ENCODE peak calls at places on chromosomes 5 and 9, in four cellular contexts. One of them, this sample, is unnamed. For H3K9me3, the result is how much of the 10 kb centered on the place peaks cover.

GRCh38 chr5:58999804-59000595 is 417.1 kb downstream of the RAB3C start:
- DNase-seq in spleen: no peak
- DNase-seq in heart left ventricle: no peak
- DNase-seq in fibroblast of lung: no peak
- DNase-seq in this sample: no peak

GRCh38 chr9:696332-697090 is 145.0 kb upstream of the DMRT1 start:
- DNase-seq in spleen: no peak
- DNase-seq in heart left ventricle: peak
- DNase-seq in fibroblast of lung: peak
- DNase-seq in this sample: no peak

GRCh38 chr5:96384353-96384752 is 48.7 kb downstream of the PCSK1 start:
- DNase-seq in spleen: no peak
- DNase-seq in heart left ventricle: peak
- DNase-seq in fibroblast of lung: peak
- DNase-seq in this sample: no peak

GRCh38 chr5:73857446-73857845 is 231.4 kb downstream of the ARHGEF28 start:
- DNase-seq in spleen: no peak
- DNase-seq in heart left ventricle: no peak
- DNase-seq in fibroblast of lung: no peak
- DNase-seq in this sample: no peak

GRCh38 chr5:52804359-52804758 is 16.6 kb downstream of the ITGA1 start:
- DNase-seq in spleen: no peak
- DNase-seq in heart left ventricle: no peak
- DNase-seq in fibroblast of lung: peak
- DNase-seq in this sample: no peak

GRCh38 chr5:71939452-71939932 is 167.8 kb upstream of the MAP1B start:
- DNase-seq in spleen: no peak
- DNase-seq in heart left ventricle: no peak
- DNase-seq in fibroblast of lung: no peak
- DNase-seq in this sample: no peak

GRCh38 chr5:54302267-54302687 is 8.1 kb downstream of the ARL15 start:
- DNase-seq in spleen: no peak
- DNase-seq in heart left ventricle: no peak
- DNase-seq in fibroblast of lung: peak
- DNase-seq in this sample: no peak

GRCh38 chr5:15774632-15775031 is 274.7 kb downstream of the FBXL7 start:
- DNase-seq in spleen: no peak
- DNase-seq in heart left ventricle: no peak
- DNase-seq in fibroblast of lung: no peak
- DNase-seq in this sample: no peak

GRCh38 chr9:94639045-94639995 is at the start of gene FBP1:
- DNase-seq in spleen: peak
- DNase-seq in heart left ventricle: peak
- DNase-seq in fibroblast of lung: peak
- DNase-seq in this sample: peak

GRCh38 chr9:77945798-77946197 is 85.8 kb downstream of the GNAQ start:
- DNase-seq in spleen: no peak
- DNase-seq in heart left ventricle: no peak
- DNase-seq in fibroblast of lung: no peak
- DNase-seq in this sample: no peak

GRCh38 chr9:120369608-120370220 is 210.3 kb downstream of the CDK5RAP2 start:
- DNase-seq in spleen: no peak
- DNase-seq in heart left ventricle: no peak
- DNase-seq in fibroblast of lung: peak
- DNase-seq in this sample: no peak

GRCh38 chr9:137786511-137786920 is 91.1 kb upstream of the CACNA1B start:
- DNase-seq in spleen: no peak
- DNase-seq in heart left ventricle: no peak
- DNase-seq in fibroblast of lung: no peak
- DNase-seq in this sample: no peak

DNA sequence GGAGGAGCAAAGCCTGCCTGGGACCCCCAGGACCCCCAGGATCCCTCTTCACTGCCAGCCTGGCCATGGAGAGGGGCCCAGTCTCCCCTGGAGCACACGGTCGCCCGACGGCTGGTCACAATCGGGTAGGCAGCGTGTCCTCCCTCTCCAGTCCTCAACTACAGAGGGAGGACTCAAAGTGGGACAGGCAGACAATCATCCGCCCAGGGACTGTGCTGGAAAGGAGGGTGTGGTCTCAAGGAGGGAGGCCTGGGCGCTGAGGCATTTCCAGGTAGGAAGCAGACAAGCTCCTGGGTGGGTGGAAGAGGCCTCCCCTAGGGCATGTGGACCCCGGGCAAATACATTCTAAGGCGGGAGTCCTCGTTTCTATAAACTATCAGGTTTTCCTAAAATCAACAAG is 93.2 kb upstream of the ADAMTS2 start:
- DNase-seq in spleen: no peak
- DNase-seq in heart left ventricle: no peak
- DNase-seq in fibroblast of lung: no peak
- DNase-seq in this sample: no peak
- H3K9me3 ChIP-seq in spleen: under half
- H3K9me3 ChIP-seq in heart left ventricle: under half
- H3K9me3 ChIP-seq in fibroblast of lung: under half
- H3K9me3 ChIP-seq in this sample: under half

DNA sequence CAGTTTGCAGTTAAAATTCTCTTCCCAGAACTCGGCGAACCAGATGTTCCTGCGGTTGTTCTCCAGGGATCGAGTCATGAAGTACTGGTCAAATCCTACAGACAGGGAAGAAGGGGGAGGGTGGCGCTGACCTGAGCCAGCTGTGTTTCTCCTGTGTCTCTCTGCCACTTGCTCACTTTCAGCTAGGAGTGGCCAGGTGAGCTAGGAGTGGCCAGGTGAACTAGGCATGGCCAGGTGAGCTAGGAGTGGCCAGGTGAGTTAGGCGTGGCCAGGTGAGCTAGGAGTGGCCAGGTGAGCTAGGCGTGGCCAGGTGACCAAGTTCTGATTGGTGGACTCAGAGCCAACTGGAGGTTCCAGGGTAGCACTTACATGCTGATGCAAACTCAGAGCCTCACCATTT is 5.8 kb downstream of the GRM6 start:
- DNase-seq in spleen: peak
- DNase-seq in heart left ventricle: no peak
- DNase-seq in fibroblast of lung: no peak
- DNase-seq in this sample: no peak
- H3K9me3 ChIP-seq in spleen: half or more
- H3K9me3 ChIP-seq in heart left ventricle: under half
- H3K9me3 ChIP-seq in fibroblast of lung: under half
- H3K9me3 ChIP-seq in this sample: under half

GRCh38 chr5:81537905-81538535 is 144.1 kb upstream of the ACOT12 start:
- DNase-seq in spleen: no peak
- DNase-seq in heart left ventricle: no peak
- DNase-seq in fibroblast of lung: no peak
- DNase-seq in this sample: no peak

GRCh38 chr5:81545911-81546310 is 152.0 kb upstream of the ACOT12 start:
- DNase-seq in spleen: no peak
- DNase-seq in heart left ventricle: no peak
- DNase-seq in fibroblast of lung: no peak
- DNase-seq in this sample: no peak

GRCh38 chr5:81544351-81545001 is 150.5 kb upstream of the ACOT12 start:
- DNase-seq in spleen: no peak
- DNase-seq in heart left ventricle: no peak
- DNase-seq in fibroblast of lung: no peak
- DNase-seq in this sample: no peak

GRCh38 chr5:81542242-81542641 is 148.3 kb upstream of the ACOT12 start:
- DNase-seq in spleen: no peak
- DNase-seq in heart left ventricle: no peak
- DNase-seq in fibroblast of lung: no peak
- DNase-seq in this sample: no peak
- H3K9me3 ChIP-seq in spleen: under half
- H3K9me3 ChIP-seq in heart left ventricle: under half
- H3K9me3 ChIP-seq in fibroblast of lung: under half
- H3K9me3 ChIP-seq in this sample: under half

GRCh38 chr5:178941361-178941760 is 363 bp downstream of the ZNF454 start:
- DNase-seq in spleen: no peak
- DNase-seq in heart left ventricle: peak
- DNase-seq in fibroblast of lung: no peak
- DNase-seq in this sample: no peak
- H3K9me3 ChIP-seq in spleen: half or more
- H3K9me3 ChIP-seq in heart left ventricle: under half
- H3K9me3 ChIP-seq in fibroblast of lung: under half
- H3K9me3 ChIP-seq in this sample: under half

GRCh38 chr5:3996871-3997410 is 401.3 kb downstream of the IRX1 start:
- DNase-seq in spleen: no peak
- DNase-seq in heart left ventricle: no peak
- DNase-seq in fibroblast of lung: no peak
- DNase-seq in this sample: no peak
- H3K9me3 ChIP-seq in spleen: under half
- H3K9me3 ChIP-seq in heart left ventricle: under half
- H3K9me3 ChIP-seq in fibroblast of lung: under half
- H3K9me3 ChIP-seq in this sample: under half

GRCh38 chr9:102113191-102113590 is 374.7 kb upstream of the GRIN3A start:
- DNase-seq in spleen: no peak
- DNase-seq in heart left ventricle: no peak
- DNase-seq in fibroblast of lung: no peak
- DNase-seq in this sample: no peak

DNA sequence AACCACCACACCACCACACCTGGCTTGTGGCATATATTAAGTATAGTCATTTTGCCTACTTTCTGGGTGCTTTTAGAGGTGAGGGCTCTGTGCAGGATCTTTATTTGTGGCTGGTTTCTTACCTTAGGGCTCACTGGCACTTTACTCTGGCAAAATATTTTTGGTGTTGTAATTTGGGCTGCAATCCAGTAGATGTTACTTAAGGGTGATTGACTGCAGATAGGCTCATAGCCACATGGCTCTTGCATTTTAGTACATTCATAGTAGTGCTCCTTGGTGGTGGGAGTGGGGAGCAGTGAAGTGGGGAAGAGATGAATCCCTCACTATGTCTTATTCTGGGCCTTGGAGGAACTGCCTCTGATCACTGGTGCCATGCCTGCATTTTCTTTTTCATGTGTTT is 376.1 kb upstream of the GRIN3A start:
- DNase-seq in spleen: no peak
- DNase-seq in heart left ventricle: no peak
- DNase-seq in fibroblast of lung: no peak
- DNase-seq in this sample: no peak
- H3K9me3 ChIP-seq in spleen: under half
- H3K9me3 ChIP-seq in heart left ventricle: under half
- H3K9me3 ChIP-seq in fibroblast of lung: under half
- H3K9me3 ChIP-seq in this sample: under half

DNA sequence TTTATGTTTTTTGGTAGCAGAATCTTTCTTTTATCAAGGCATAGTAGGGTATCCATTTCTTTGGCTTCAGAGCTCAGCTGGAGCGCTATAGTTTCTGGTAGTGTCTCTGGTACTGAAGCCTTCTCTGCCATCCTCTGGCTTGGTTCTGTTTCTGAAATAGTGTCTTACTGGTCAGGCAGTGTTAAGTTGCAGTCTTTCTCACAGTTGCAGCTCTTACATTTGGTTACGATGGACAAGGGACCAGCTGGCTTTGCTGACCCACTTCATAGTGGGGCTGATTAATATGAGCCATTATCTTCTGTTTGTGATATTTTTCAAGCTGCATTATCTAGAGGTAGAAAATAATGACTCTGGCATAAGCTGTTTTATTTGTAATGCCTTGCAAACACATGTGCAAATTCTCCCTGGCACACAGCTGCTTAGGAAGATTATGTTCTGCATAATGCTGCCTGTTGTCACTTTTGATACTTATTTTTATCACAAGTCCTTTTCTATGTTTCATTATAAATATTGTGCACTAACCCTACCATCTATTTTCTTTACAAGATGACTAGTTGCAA is 199.1 kb downstream of the KDM4C start:
- DNase-seq in spleen: no peak
- DNase-seq in heart left ventricle: no peak
- DNase-seq in fibroblast of lung: no peak
- DNase-seq in this sample: no peak
- H3K9me3 ChIP-seq in spleen: under half
- H3K9me3 ChIP-seq in heart left ventricle: under half
- H3K9me3 ChIP-seq in fibroblast of lung: under half
- H3K9me3 ChIP-seq in this sample: under half

DNA sequence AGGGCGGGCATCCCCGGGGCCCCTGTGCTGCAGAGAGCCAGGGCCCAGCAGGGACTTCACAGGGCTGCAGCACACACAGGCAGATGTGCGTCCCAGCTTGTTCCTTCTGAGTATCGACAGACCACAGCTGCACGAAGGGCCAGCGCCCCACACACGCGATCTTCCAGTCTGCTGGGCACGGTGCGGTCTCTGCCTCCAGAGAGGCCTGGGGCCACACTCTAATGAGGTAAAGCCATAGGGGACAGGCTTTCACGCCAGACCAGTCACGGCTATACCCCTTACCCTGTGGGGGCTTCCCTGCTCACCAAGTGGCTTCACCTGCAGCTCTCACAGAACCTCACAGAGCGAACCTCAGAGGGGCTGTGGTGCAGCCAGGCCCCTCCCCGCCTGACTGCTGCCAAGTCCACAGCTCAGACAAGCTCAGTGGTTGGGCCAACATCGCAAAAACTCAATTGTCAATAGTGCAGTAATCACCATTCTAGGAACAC is 82.2 kb downstream of the SHB start:
- DNase-seq in spleen: no peak
- DNase-seq in heart left ventricle: no peak
- DNase-seq in fibroblast of lung: no peak
- DNase-seq in this sample: no peak
- H3K9me3 ChIP-seq in spleen: under half
- H3K9me3 ChIP-seq in heart left ventricle: under half
- H3K9me3 ChIP-seq in fibroblast of lung: under half
- H3K9me3 ChIP-seq in this sample: under half

GRCh38 chr5:179186801-179187200 is 126.6 kb downstream of the ZNF354C start:
- DNase-seq in spleen: peak
- DNase-seq in heart left ventricle: peak
- DNase-seq in fibroblast of lung: no peak
- DNase-seq in this sample: no peak
- H3K9me3 ChIP-seq in spleen: under half
- H3K9me3 ChIP-seq in heart left ventricle: under half
- H3K9me3 ChIP-seq in fibroblast of lung: under half
- H3K9me3 ChIP-seq in this sample: under half

This sample was measured in T-helper 17 cell.